ENCODE peak calls at places on chromosomes 1 and 21, in six cellular contexts. One of them, this sample, is unnamed.

GRCh38 chr1:20184997-20185833 is 681 bp upstream of the UBXN10 start:
- DNase-seq in GM23338: no peak
- DNase-seq in HCT116: no peak
- DNase-seq in fibroblast of lung: no peak
- DNase-seq in hepatocyte: no peak
- DNase-seq in PC-3: no peak
- DNase-seq in this sample: no peak

GRCh38 chr1:197813741-197814140 is 38.5 kb upstream of the DENND1B start:
- DNase-seq in fibroblast of lung: no peak
- DNase-seq in PC-3: no peak
- DNase-seq in HCT116: no peak
- DNase-seq in hepatocyte: no peak
- DNase-seq in GM23338: peak
- DNase-seq in this sample: no peak

GRCh38 chr1:41866285-41866684 is 52.4 kb downstream of the HIVEP3 start:
- DNase-seq in GM23338: no peak
- DNase-seq in PC-3: no peak
- DNase-seq in HCT116: no peak
- DNase-seq in hepatocyte: no peak
- DNase-seq in fibroblast of lung: no peak
- DNase-seq in this sample: no peak

GRCh38 chr1:206951318-206952105 is 5.2 kb upstream of the PIGR start:
- DNase-seq in fibroblast of lung: no peak
- DNase-seq in HCT116: no peak
- DNase-seq in hepatocyte: peak
- DNase-seq in GM23338: no peak
- DNase-seq in PC-3: no peak
- DNase-seq in this sample: no peak

GRCh38 chr1:93015590-93015989 is 54.3 kb upstream of the DIPK1A start:
- DNase-seq in HCT116: no peak
- DNase-seq in PC-3: peak
- DNase-seq in hepatocyte: no peak
- DNase-seq in GM23338: no peak
- DNase-seq in fibroblast of lung: peak
- DNase-seq in this sample: peak

GRCh38 chr1:153566414-153567371 is 1.0 kb upstream of the S100A2 start:
- DNase-seq in PC-3: peak
- DNase-seq in GM23338: peak
- DNase-seq in hepatocyte: peak
- DNase-seq in fibroblast of lung: peak
- DNase-seq in HCT116: peak
- DNase-seq in this sample: peak

GRCh38 chr1:234409328-234409727 is 36.1 kb downstream of the COA6 start:
- DNase-seq in GM23338: no peak
- DNase-seq in fibroblast of lung: no peak
- DNase-seq in HCT116: no peak
- DNase-seq in PC-3: no peak
- DNase-seq in hepatocyte: no peak
- DNase-seq in this sample: peak

GRCh38 chr1:240455228-240455821 is 156.6 kb downstream of the GREM2 start:
- DNase-seq in GM23338: peak
- DNase-seq in hepatocyte: peak
- DNase-seq in fibroblast of lung: no peak
- DNase-seq in PC-3: peak
- DNase-seq in HCT116: no peak
- DNase-seq in this sample: peak

GRCh38 chr1:238681021-238681420 is 705.3 kb upstream of the CHRM3 start:
- DNase-seq in HCT116: no peak
- DNase-seq in PC-3: peak
- DNase-seq in hepatocyte: no peak
- DNase-seq in GM23338: no peak
- DNase-seq in fibroblast of lung: peak
- DNase-seq in this sample: no peak

GRCh38 chr1:33433509-33434362 is 2.8 kb upstream of the PHC2 start:
- DNase-seq in HCT116: peak
- DNase-seq in hepatocyte: peak
- DNase-seq in PC-3: peak
- DNase-seq in GM23338: no peak
- DNase-seq in fibroblast of lung: peak
- DNase-seq in this sample: peak

GRCh38 chr1:177983824-177984528 is 14.1 kb upstream of the SEC16B start:
- DNase-seq in GM23338: peak
- DNase-seq in hepatocyte: peak
- DNase-seq in fibroblast of lung: peak
- DNase-seq in PC-3: peak
- DNase-seq in HCT116: no peak
- DNase-seq in this sample: peak

GRCh38 chr21:28135646-28136045 is 857.0 kb downstream of the LTN1 start:
- DNase-seq in HCT116: no peak
- DNase-seq in fibroblast of lung: no peak
- DNase-seq in GM23338: no peak
- DNase-seq in PC-3: no peak
- DNase-seq in hepatocyte: no peak
- DNase-seq in this sample: no peak

GRCh38 chr1:119294728-119295127 is 73.9 kb upstream of the HAO2 start:
- DNase-seq in hepatocyte: no peak
- DNase-seq in PC-3: no peak
- DNase-seq in GM23338: peak
- DNase-seq in fibroblast of lung: no peak
- DNase-seq in HCT116: no peak
- DNase-seq in this sample: no peak

GRCh38 chr21:45900034-45900868 is 81.3 kb upstream of the COL6A1 start:
- DNase-seq in GM23338: no peak
- DNase-seq in PC-3: no peak
- DNase-seq in hepatocyte: no peak
- DNase-seq in HCT116: no peak
- DNase-seq in fibroblast of lung: no peak
- DNase-seq in this sample: no peak

GRCh38 chr1:156458181-156458503 is 42.4 kb downstream of the MEF2D start:
- DNase-seq in hepatocyte: no peak
- DNase-seq in fibroblast of lung: peak
- DNase-seq in GM23338: no peak
- DNase-seq in PC-3: peak
- DNase-seq in HCT116: no peak
- DNase-seq in this sample: no peak

GRCh38 chr1:235461954-235462353 is 42.3 kb downstream of the B3GALNT2 start:
- DNase-seq in PC-3: no peak
- DNase-seq in fibroblast of lung: no peak
- DNase-seq in HCT116: no peak
- DNase-seq in GM23338: no peak
- DNase-seq in hepatocyte: no peak
- DNase-seq in this sample: no peak

GRCh38 chr1:45510972-45511527 is 10.6 kb downstream of the PRDX1 start:
- DNase-seq in hepatocyte: no peak
- DNase-seq in PC-3: no peak
- DNase-seq in fibroblast of lung: no peak
- DNase-seq in GM23338: no peak
- DNase-seq in HCT116: no peak
- DNase-seq in this sample: no peak

GRCh38 chr1:228006034-228006792 is 585 bp upstream of the WNT3A start:
- DNase-seq in fibroblast of lung: no peak
- DNase-seq in hepatocyte: no peak
- DNase-seq in PC-3: no peak
- DNase-seq in GM23338: peak
- DNase-seq in HCT116: no peak
- DNase-seq in this sample: no peak
- TF ChIP-seq EZH2 in fibroblast of lung: peak
- TF ChIP-seq EZH2 in hepatocyte: peak
- TF ChIP-seq EZH2 in PC-3: peak
- TF ChIP-seq EZH2 in GM23338: peak
- TF ChIP-seq EZH2 in HCT116: no peak
- TF ChIP-seq EZH2 in this sample: peak

DNA sequence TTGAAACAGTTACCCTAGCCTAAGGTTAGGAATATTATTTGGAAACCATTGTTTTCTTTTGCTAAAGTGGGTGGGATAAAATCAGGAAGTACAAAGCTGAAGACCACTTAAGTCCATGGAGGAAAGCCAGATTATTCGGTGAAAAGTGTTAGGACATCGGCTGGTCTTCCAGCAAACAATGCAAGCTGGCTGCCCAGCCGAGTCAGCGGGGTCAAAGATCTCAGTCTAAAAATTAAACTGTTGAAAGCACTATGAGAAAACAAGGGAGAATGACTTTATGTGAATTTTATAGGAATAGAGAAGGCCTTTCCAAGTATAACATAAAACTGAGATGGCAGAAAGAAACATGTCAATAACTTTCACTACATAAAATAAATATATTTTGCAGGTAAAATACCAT is 231.7 kb downstream of the KCNJ6 start:
- DNase-seq in PC-3: no peak
- DNase-seq in GM23338: no peak
- DNase-seq in hepatocyte: no peak
- DNase-seq in fibroblast of lung: no peak
- DNase-seq in HCT116: no peak
- DNase-seq in this sample: no peak
- H3K4me3 ChIP-seq in PC-3: no peak
- H3K4me3 ChIP-seq in GM23338: no peak
- H3K4me3 ChIP-seq in hepatocyte: no peak
- H3K4me3 ChIP-seq in fibroblast of lung: no peak
- H3K4me3 ChIP-seq in HCT116: no peak
- H3K4me3 ChIP-seq in this sample: no peak

DNA sequence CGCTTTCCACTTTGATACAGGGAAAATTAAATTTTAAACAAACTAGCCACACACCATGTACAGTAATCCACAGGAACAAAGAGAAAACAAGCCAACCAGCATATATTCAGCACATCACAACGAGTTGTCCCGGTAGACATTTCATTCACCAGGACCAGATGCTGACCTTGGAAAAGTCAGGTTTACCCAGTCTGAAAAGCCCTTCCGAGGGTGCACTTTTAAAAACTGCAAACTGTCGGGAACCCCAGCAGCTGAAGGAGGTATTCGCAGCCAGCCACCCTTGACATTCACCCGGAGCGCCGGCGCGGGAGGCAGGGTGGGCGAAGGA is 1.2 kb downstream of the MCOLN3 start:
- DNase-seq in GM23338: no peak
- DNase-seq in PC-3: no peak
- DNase-seq in HCT116: no peak
- DNase-seq in hepatocyte: no peak
- DNase-seq in fibroblast of lung: no peak
- DNase-seq in this sample: no peak
- TF ChIP-seq EZH2 in GM23338: peak
- TF ChIP-seq EZH2 in PC-3: no peak
- TF ChIP-seq EZH2 in HCT116: no peak
- TF ChIP-seq EZH2 in hepatocyte: no peak
- TF ChIP-seq EZH2 in fibroblast of lung: no peak
- TF ChIP-seq EZH2 in this sample: no peak

DNA sequence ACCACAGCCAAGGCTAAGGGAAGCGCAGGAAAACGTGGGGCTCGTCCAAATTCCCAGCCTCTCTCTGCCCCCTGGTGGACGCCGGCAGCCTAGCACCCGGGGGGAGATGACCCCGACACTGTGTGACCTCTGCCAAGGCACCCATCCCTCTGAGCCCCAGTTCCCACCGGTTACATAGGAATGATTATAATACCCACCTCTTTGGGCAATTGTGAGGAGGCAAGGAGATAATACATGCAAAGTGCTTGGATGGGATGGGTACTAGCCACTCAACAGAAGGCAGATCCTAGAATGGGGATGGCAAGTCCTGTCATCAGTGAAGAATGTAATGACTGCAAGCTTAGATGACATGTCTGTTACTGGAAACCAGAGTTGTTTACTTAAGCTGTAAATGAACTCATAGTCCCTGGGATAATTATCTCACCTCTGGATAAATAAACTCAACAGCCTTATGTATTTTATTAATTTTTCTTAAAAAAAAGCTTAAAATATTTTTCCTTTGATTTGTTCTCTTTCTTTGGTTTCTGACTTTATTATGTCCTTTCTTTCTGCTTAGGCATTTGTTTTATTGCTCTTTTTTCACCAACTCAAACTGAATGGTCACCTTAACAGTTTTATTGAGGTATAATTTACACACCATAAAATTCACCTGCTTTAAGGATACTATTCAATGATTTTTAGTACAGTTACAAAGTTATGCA is 11.3 kb upstream of the BMP8B start:
- DNase-seq in GM23338: peak
- DNase-seq in PC-3: peak
- DNase-seq in fibroblast of lung: peak
- DNase-seq in hepatocyte: peak
- DNase-seq in HCT116: peak
- DNase-seq in this sample: peak
- H3K4me3 ChIP-seq in GM23338: no peak
- H3K4me3 ChIP-seq in PC-3: no peak
- H3K4me3 ChIP-seq in fibroblast of lung: no peak
- H3K4me3 ChIP-seq in hepatocyte: no peak
- H3K4me3 ChIP-seq in HCT116: peak
- H3K4me3 ChIP-seq in this sample: no peak

GRCh38 chr1:61050541-61051454 is 31.6 kb upstream of the NFIA start:
- DNase-seq in HCT116: no peak
- DNase-seq in fibroblast of lung: no peak
- DNase-seq in PC-3: peak
- DNase-seq in GM23338: peak
- DNase-seq in hepatocyte: peak
- DNase-seq in this sample: peak
- TF ChIP-seq EZH2 in HCT116: no peak
- TF ChIP-seq EZH2 in fibroblast of lung: no peak
- TF ChIP-seq EZH2 in PC-3: no peak
- TF ChIP-seq EZH2 in GM23338: no peak
- TF ChIP-seq EZH2 in hepatocyte: peak
- TF ChIP-seq EZH2 in this sample: no peak

DNA sequence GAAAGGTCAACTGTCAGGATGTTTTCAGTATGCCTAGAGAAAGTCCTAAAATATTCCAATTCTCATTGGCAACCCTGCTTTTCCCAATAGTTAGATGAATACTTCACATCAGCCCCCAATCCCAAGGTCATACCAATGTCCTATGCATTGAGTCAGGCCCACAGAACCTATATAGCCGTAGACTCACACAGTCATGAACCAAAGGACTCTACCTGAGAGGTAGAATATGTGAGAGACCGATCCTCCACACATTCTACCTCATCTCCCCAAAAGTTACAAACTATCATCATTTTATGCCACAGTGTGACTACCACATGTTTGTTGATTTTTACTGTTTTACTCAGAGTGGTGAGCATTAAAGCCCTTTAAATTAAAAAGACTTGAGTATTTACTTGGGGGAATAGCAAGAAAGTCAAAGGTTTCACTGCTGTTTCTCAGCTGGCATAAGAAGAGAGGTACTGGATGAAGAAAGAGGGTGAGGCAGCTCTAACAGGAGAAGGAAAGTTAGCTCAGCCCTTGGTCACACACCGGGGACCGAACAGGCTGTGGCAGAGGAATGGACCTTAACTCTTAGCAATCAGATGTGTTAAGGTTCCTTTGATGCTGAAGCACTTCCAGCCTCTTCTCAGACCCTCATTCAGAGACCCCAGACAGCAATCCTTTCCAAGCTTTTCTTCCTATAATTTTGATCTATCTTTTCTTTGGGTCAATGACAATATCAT is 930 bp downstream of the CD48 start:
- DNase-seq in hepatocyte: no peak
- DNase-seq in fibroblast of lung: no peak
- DNase-seq in PC-3: no peak
- DNase-seq in HCT116: no peak
- DNase-seq in GM23338: no peak
- DNase-seq in this sample: no peak
- H3K4me3 ChIP-seq in hepatocyte: no peak
- H3K4me3 ChIP-seq in fibroblast of lung: no peak
- H3K4me3 ChIP-seq in PC-3: no peak
- H3K4me3 ChIP-seq in HCT116: no peak
- H3K4me3 ChIP-seq in GM23338: no peak
- H3K4me3 ChIP-seq in this sample: no peak

This sample was measured in A673.